ENCODE peak calls at places on chromosomes 3 and 15, in ten cellular contexts. One of them, this sample, is unnamed.
A peak's percentile ranks its signal among the peaks of the same experiment; 100 is the strongest.

GRCh38 chr3:127458698-127459097 is 131.8 kb downstream of the TPRA1 start:
- DNase-seq in iPS DF 19.7: peak; percentile 47
- DNase-seq in activated effector memory CD4-positive, alpha-beta T cell treated with Interleukin-2 at 50 U/mL for 16 hours: no peak
- DNase-seq in HTR-8/SVneo: peak; percentile 15
- DNase-seq in adrenal gland: no peak
- DNase-seq in RCC 7860: no peak
- DNase-seq in neural progenitor cell: peak; percentile 95
- DNase-seq in NCI-H446: no peak
- DNase-seq in GM04504: no peak
- DNase-seq in CD4-positive, alpha-beta T cell: no peak
- DNase-seq in this sample: no peak

GRCh38 chr3:194249323-194250103 is 101.6 kb downstream of the CPN2 start:
- DNase-seq in iPS DF 19.7: no peak
- DNase-seq in CD4-positive, alpha-beta T cell: no peak
- DNase-seq in adrenal gland: no peak
- DNase-seq in HTR-8/SVneo: no peak
- DNase-seq in activated effector memory CD4-positive, alpha-beta T cell treated with Interleukin-2 at 50 U/mL for 16 hours: no peak
- DNase-seq in RCC 7860: no peak
- DNase-seq in NCI-H446: peak; percentile 52
- DNase-seq in GM04504: no peak
- DNase-seq in neural progenitor cell: no peak
- DNase-seq in this sample: no peak

GRCh38 chr3:10783360-10784346 is 32.4 kb upstream of the SLC6A11 start:
- DNase-seq in neural progenitor cell: peak; percentile 67
- DNase-seq in CD4-positive, alpha-beta T cell: no peak
- DNase-seq in RCC 7860: peak; percentile 4
- DNase-seq in GM04504: no peak
- DNase-seq in HTR-8/SVneo: no peak
- DNase-seq in activated effector memory CD4-positive, alpha-beta T cell treated with Interleukin-2 at 50 U/mL for 16 hours: no peak
- DNase-seq in adrenal gland: no peak
- DNase-seq in iPS DF 19.7: no peak
- DNase-seq in NCI-H446: peak; percentile 16
- DNase-seq in this sample: peak; percentile 51

GRCh38 chr3:172659246-172660002 is 51.4 kb downstream of the NCEH1 start:
- DNase-seq in RCC 7860: peak; percentile 92
- DNase-seq in CD4-positive, alpha-beta T cell: no peak
- DNase-seq in adrenal gland: no peak
- DNase-seq in neural progenitor cell: no peak
- DNase-seq in activated effector memory CD4-positive, alpha-beta T cell treated with Interleukin-2 at 50 U/mL for 16 hours: no peak
- DNase-seq in GM04504: peak; percentile 24
- DNase-seq in NCI-H446: peak; percentile 60
- DNase-seq in iPS DF 19.7: no peak
- DNase-seq in HTR-8/SVneo: no peak
- DNase-seq in this sample: no peak

GRCh38 chr3:114093596-114093995 is 37.1 kb downstream of the QTRT2 start:
- DNase-seq in activated effector memory CD4-positive, alpha-beta T cell treated with Interleukin-2 at 50 U/mL for 16 hours: no peak
- DNase-seq in CD4-positive, alpha-beta T cell: no peak
- DNase-seq in neural progenitor cell: no peak
- DNase-seq in GM04504: peak; percentile 56
- DNase-seq in adrenal gland: peak; percentile 57
- DNase-seq in NCI-H446: peak; percentile 28
- DNase-seq in HTR-8/SVneo: peak; percentile 63
- DNase-seq in iPS DF 19.7: no peak
- DNase-seq in RCC 7860: peak; percentile 71
- DNase-seq in this sample: no peak

GRCh38 chr3:52193059-52193458 is 4.9 kb upstream of the ALAS1 start:
- DNase-seq in GM04504: no peak
- DNase-seq in neural progenitor cell: no peak
- DNase-seq in activated effector memory CD4-positive, alpha-beta T cell treated with Interleukin-2 at 50 U/mL for 16 hours: no peak
- DNase-seq in HTR-8/SVneo: peak; percentile 75
- DNase-seq in RCC 7860: peak; percentile 45
- DNase-seq in adrenal gland: peak; percentile 97
- DNase-seq in iPS DF 19.7: no peak
- DNase-seq in NCI-H446: peak; percentile 72
- DNase-seq in CD4-positive, alpha-beta T cell: no peak
- DNase-seq in this sample: no peak

GRCh38 chr3:13364602-13365271 is 55.4 kb downstream of the NUP210 start:
- DNase-seq in RCC 7860: no peak
- DNase-seq in CD4-positive, alpha-beta T cell: no peak
- DNase-seq in HTR-8/SVneo: no peak
- DNase-seq in GM04504: no peak
- DNase-seq in adrenal gland: no peak
- DNase-seq in NCI-H446: no peak
- DNase-seq in activated effector memory CD4-positive, alpha-beta T cell treated with Interleukin-2 at 50 U/mL for 16 hours: no peak
- DNase-seq in neural progenitor cell: no peak
- DNase-seq in iPS DF 19.7: no peak
- DNase-seq in this sample: no peak

GRCh38 chr15:66646308-66646707 is 55.7 kb upstream of the SMAD6 start:
- DNase-seq in NCI-H446: no peak
- DNase-seq in adrenal gland: no peak
- DNase-seq in neural progenitor cell: peak; percentile 44
- DNase-seq in RCC 7860: no peak
- DNase-seq in CD4-positive, alpha-beta T cell: no peak
- DNase-seq in activated effector memory CD4-positive, alpha-beta T cell treated with Interleukin-2 at 50 U/mL for 16 hours: no peak
- DNase-seq in GM04504: peak; percentile 27
- DNase-seq in iPS DF 19.7: no peak
- DNase-seq in HTR-8/SVneo: no peak
- DNase-seq in this sample: no peak

GRCh38 chr3:65875395-65876027 is 163.2 kb downstream of the MAGI1 start:
- DNase-seq in GM04504: no peak
- DNase-seq in activated effector memory CD4-positive, alpha-beta T cell treated with Interleukin-2 at 50 U/mL for 16 hours: no peak
- DNase-seq in RCC 7860: no peak
- DNase-seq in NCI-H446: no peak
- DNase-seq in iPS DF 19.7: no peak
- DNase-seq in neural progenitor cell: no peak
- DNase-seq in adrenal gland: no peak
- DNase-seq in CD4-positive, alpha-beta T cell: no peak
- DNase-seq in HTR-8/SVneo: no peak
- DNase-seq in this sample: no peak

GRCh38 chr3:120730576-120731542 is 11.5 kb downstream of the RABL3 start:
- DNase-seq in iPS DF 19.7: no peak
- DNase-seq in NCI-H446: no peak
- DNase-seq in HTR-8/SVneo: no peak
- DNase-seq in adrenal gland: no peak
- DNase-seq in GM04504: no peak
- DNase-seq in CD4-positive, alpha-beta T cell: no peak
- DNase-seq in activated effector memory CD4-positive, alpha-beta T cell treated with Interleukin-2 at 50 U/mL for 16 hours: no peak
- DNase-seq in neural progenitor cell: no peak
- DNase-seq in RCC 7860: no peak
- DNase-seq in this sample: no peak

GRCh38 chr15:73009306-73010091 is 42.8 kb upstream of the NEO1 start:
- DNase-seq in RCC 7860: no peak
- DNase-seq in adrenal gland: no peak
- DNase-seq in neural progenitor cell: no peak
- DNase-seq in GM04504: no peak
- DNase-seq in CD4-positive, alpha-beta T cell: no peak
- DNase-seq in iPS DF 19.7: no peak
- DNase-seq in HTR-8/SVneo: no peak
- DNase-seq in activated effector memory CD4-positive, alpha-beta T cell treated with Interleukin-2 at 50 U/mL for 16 hours: no peak
- DNase-seq in NCI-H446: peak; percentile 16
- DNase-seq in this sample: no peak

GRCh38 chr3:112635674-112636073 is 5.3 kb downstream of the CCDC80 start:
- DNase-seq in iPS DF 19.7: no peak
- DNase-seq in GM04504: peak; percentile 80
- DNase-seq in NCI-H446: peak; percentile 50
- DNase-seq in HTR-8/SVneo: no peak
- DNase-seq in activated effector memory CD4-positive, alpha-beta T cell treated with Interleukin-2 at 50 U/mL for 16 hours: no peak
- DNase-seq in neural progenitor cell: no peak
- DNase-seq in CD4-positive, alpha-beta T cell: no peak
- DNase-seq in adrenal gland: peak; percentile 85
- DNase-seq in RCC 7860: no peak
- DNase-seq in this sample: no peak

GRCh38 chr3:47716656-47717055 is 65.0 kb downstream of the SMARCC1 start:
- DNase-seq in RCC 7860: no peak
- DNase-seq in CD4-positive, alpha-beta T cell: no peak
- DNase-seq in HTR-8/SVneo: no peak
- DNase-seq in GM04504: no peak
- DNase-seq in iPS DF 19.7: no peak
- DNase-seq in activated effector memory CD4-positive, alpha-beta T cell treated with Interleukin-2 at 50 U/mL for 16 hours: no peak
- DNase-seq in neural progenitor cell: no peak
- DNase-seq in NCI-H446: no peak
- DNase-seq in adrenal gland: no peak
- DNase-seq in this sample: no peak

GRCh38 chr15:98924311-98925049 is 83.1 kb downstream of the PGPEP1L start:
- DNase-seq in iPS DF 19.7: no peak
- DNase-seq in neural progenitor cell: no peak
- DNase-seq in RCC 7860: no peak
- DNase-seq in HTR-8/SVneo: no peak
- DNase-seq in GM04504: no peak
- DNase-seq in CD4-positive, alpha-beta T cell: no peak
- DNase-seq in activated effector memory CD4-positive, alpha-beta T cell treated with Interleukin-2 at 50 U/mL for 16 hours: no peak
- DNase-seq in adrenal gland: no peak
- DNase-seq in NCI-H446: no peak
- DNase-seq in this sample: no peak

GRCh38 chr3:23480324-23480704 is 277.2 kb downstream of the UBE2E2 start:
- DNase-seq in GM04504: no peak
- DNase-seq in neural progenitor cell: no peak
- DNase-seq in RCC 7860: no peak
- DNase-seq in adrenal gland: no peak
- DNase-seq in iPS DF 19.7: no peak
- DNase-seq in HTR-8/SVneo: no peak
- DNase-seq in CD4-positive, alpha-beta T cell: no peak
- DNase-seq in activated effector memory CD4-positive, alpha-beta T cell treated with Interleukin-2 at 50 U/mL for 16 hours: no peak
- DNase-seq in NCI-H446: no peak
- DNase-seq in this sample: no peak

GRCh38 chr15:59570364-59570763 is 41.2 kb upstream of the GCNT3 start:
- DNase-seq in activated effector memory CD4-positive, alpha-beta T cell treated with Interleukin-2 at 50 U/mL for 16 hours: no peak
- DNase-seq in GM04504: no peak
- DNase-seq in neural progenitor cell: no peak
- DNase-seq in RCC 7860: no peak
- DNase-seq in adrenal gland: no peak
- DNase-seq in iPS DF 19.7: no peak
- DNase-seq in NCI-H446: no peak
- DNase-seq in HTR-8/SVneo: no peak
- DNase-seq in CD4-positive, alpha-beta T cell: no peak
- DNase-seq in this sample: no peak

GRCh38 chr3:117063910-117064309 is 354.3 kb downstream of the TUSC7 start:
- DNase-seq in CD4-positive, alpha-beta T cell: no peak
- DNase-seq in RCC 7860: no peak
- DNase-seq in adrenal gland: no peak
- DNase-seq in NCI-H446: no peak
- DNase-seq in neural progenitor cell: no peak
- DNase-seq in GM04504: no peak
- DNase-seq in HTR-8/SVneo: no peak
- DNase-seq in activated effector memory CD4-positive, alpha-beta T cell treated with Interleukin-2 at 50 U/mL for 16 hours: no peak
- DNase-seq in iPS DF 19.7: no peak
- DNase-seq in this sample: no peak

GRCh38 chr3:140580746-140581145 is 97.1 kb upstream of the TRIM42 start:
- DNase-seq in activated effector memory CD4-positive, alpha-beta T cell treated with Interleukin-2 at 50 U/mL for 16 hours: no peak
- DNase-seq in HTR-8/SVneo: no peak
- DNase-seq in NCI-H446: no peak
- DNase-seq in iPS DF 19.7: no peak
- DNase-seq in GM04504: no peak
- DNase-seq in RCC 7860: peak; percentile 53
- DNase-seq in CD4-positive, alpha-beta T cell: no peak
- DNase-seq in neural progenitor cell: no peak
- DNase-seq in adrenal gland: no peak
- DNase-seq in this sample: no peak

GRCh38 chr15:73962409-73962808 is 29.7 kb downstream of the STOML1 start:
- DNase-seq in adrenal gland: no peak
- DNase-seq in GM04504: no peak
- DNase-seq in RCC 7860: no peak
- DNase-seq in iPS DF 19.7: no peak
- DNase-seq in HTR-8/SVneo: no peak
- DNase-seq in CD4-positive, alpha-beta T cell: no peak
- DNase-seq in neural progenitor cell: no peak
- DNase-seq in activated effector memory CD4-positive, alpha-beta T cell treated with Interleukin-2 at 50 U/mL for 16 hours: no peak
- DNase-seq in NCI-H446: no peak
- DNase-seq in this sample: no peak

GRCh38 chr3:29215948-29216347 is 64.9 kb upstream of the RBMS3 start:
- DNase-seq in adrenal gland: no peak
- DNase-seq in activated effector memory CD4-positive, alpha-beta T cell treated with Interleukin-2 at 50 U/mL for 16 hours: no peak
- DNase-seq in GM04504: no peak
- DNase-seq in RCC 7860: no peak
- DNase-seq in CD4-positive, alpha-beta T cell: no peak
- DNase-seq in neural progenitor cell: no peak
- DNase-seq in NCI-H446: no peak
- DNase-seq in iPS DF 19.7: no peak
- DNase-seq in HTR-8/SVneo: no peak
- DNase-seq in this sample: no peak

GRCh38 chr15:40439461-40440299 is 1.1 kb upstream of the BAHD1 start:
- DNase-seq in GM04504: peak; percentile 9
- DNase-seq in neural progenitor cell: peak; percentile 77
- DNase-seq in CD4-positive, alpha-beta T cell: no peak
- DNase-seq in iPS DF 19.7: peak; percentile 75
- DNase-seq in RCC 7860: no peak
- DNase-seq in adrenal gland: peak; percentile 87
- DNase-seq in NCI-H446: no peak
- DNase-seq in activated effector memory CD4-positive, alpha-beta T cell treated with Interleukin-2 at 50 U/mL for 16 hours: no peak
- DNase-seq in HTR-8/SVneo: no peak
- DNase-seq in this sample: peak; percentile 20